ENCODE peak calls at places on chromosome 5, in four cellular contexts. C, Q, I and A are unnamed samples.
A peak's percentile ranks its signal among the peaks of the same experiment; 100 is the strongest.

GRCh38 chr5:178998441-178998840 is 3.3 kb upstream of the GRM6 start:
- DNase-seq in I (no peak), Q (no peak), C (peak; percentile 25), A (no peak)

GRCh38 chr5:154368041-154368800 is 77.6 kb upstream of the SAP30L start:
- DNase-seq in I (peak; percentile 89), C (no peak), Q (no peak), A (no peak)

GRCh38 chr5:154811653-154812465 is 38.5 kb downstream of the FAXDC2 start:
- DNase-seq in I (peak; percentile 76), C (no peak), Q (peak; percentile 62), A (peak; percentile 65)

GRCh38 chr5:109200221-109200620 is 209.6 kb downstream of the PJA2 start:
- DNase-seq in Q (no peak), C (no peak), I (no peak), A (no peak)

GRCh38 chr5:65480306-65480865 is 1.3 kb downstream of the ADAMTS6 start:
- DNase-seq in C (no peak), I (no peak), Q (peak; percentile 76), A (peak; percentile 72)

GRCh38 chr5:67133217-67133616 is 63.4 kb downstream of the CD180 start:
- DNase-seq in I (no peak), Q (no peak), C (no peak), A (no peak)

GRCh38 chr5:22431406-22431805 is 421.7 kb downstream of the CDH12 start:
- DNase-seq in Q (no peak), I (no peak), C (no peak), A (no peak)

GRCh38 chr5:55935371-55935770 is 59.4 kb downstream of the IL6ST start:
- DNase-seq in C (no peak), I (no peak), Q (no peak), A (no peak)

GRCh38 chr5:75021229-75021628 is 31.1 kb downstream of the GCNT4 start:
- DNase-seq in Q (no peak), I (no peak), C (no peak), A (no peak)

GRCh38 chr5:115372121-115372520 is 75.7 kb upstream of the CCDC112 start:
- DNase-seq in I (no peak), C (no peak), Q (no peak), A (no peak)

GRCh38 chr5:172412724-172413260 is 41.5 kb downstream of the SH3PXD2B start:
- DNase-seq in I (no peak), Q (peak; percentile 68), C (peak; percentile 78), A (peak; percentile 58)

GRCh38 chr5:83440826-83441225 is 30.7 kb upstream of the VCAN start:
- DNase-seq in C (no peak), I (no peak), Q (no peak), A (no peak)

GRCh38 chr5:80935811-80936385 is 24.3 kb upstream of the RASGRF2 start:
- DNase-seq in C (no peak), Q (no peak), I (no peak), A (no peak)

GRCh38 chr5:612498-613424 is 621 bp downstream of the CEP72 start:
- DNase-seq in I (peak; percentile 40), Q (peak; percentile 19), C (no peak), A (peak; percentile 20)

GRCh38 chr5:147391781-147392180 is 118.1 kb downstream of the DPYSL3 start:
- DNase-seq in Q (peak; percentile 48), C (no peak), I (peak; percentile 48), A (peak; percentile 30)

GRCh38 chr5:115575167-115576070 is 26.9 kb downstream of the TICAM2 start:
- DNase-seq in Q (no peak), C (no peak), I (no peak), A (no peak)

GRCh38 chr5:57550132-57550531 is 67.5 kb upstream of the ACTBL2 start:
- DNase-seq in Q (no peak), C (peak; percentile 20), I (no peak), A (no peak)

GRCh38 chr5:52989781-52990530 is 804 bp downstream of the ITGA2 start:
- DNase-seq in C (peak; percentile 55), I (peak; percentile 31), Q (peak; percentile 56), A (peak; percentile 34)

GRCh38 chr5:52987711-52988329 is 1.3 kb upstream of the ITGA2 start:
- DNase-seq in Q (no peak), I (peak; percentile 32), C (no peak), A (no peak)

GRCh38 chr5:52988335-52989024 is 672 bp upstream of the ITGA2 start:
- DNase-seq in I (peak; percentile 10), C (no peak), Q (no peak), A (no peak)

GRCh38 chr5:52990531-52990925 is 1.4 kb downstream of the ITGA2 start:
- DNase-seq in I (no peak), Q (no peak), C (no peak), A (no peak)

DNA sequence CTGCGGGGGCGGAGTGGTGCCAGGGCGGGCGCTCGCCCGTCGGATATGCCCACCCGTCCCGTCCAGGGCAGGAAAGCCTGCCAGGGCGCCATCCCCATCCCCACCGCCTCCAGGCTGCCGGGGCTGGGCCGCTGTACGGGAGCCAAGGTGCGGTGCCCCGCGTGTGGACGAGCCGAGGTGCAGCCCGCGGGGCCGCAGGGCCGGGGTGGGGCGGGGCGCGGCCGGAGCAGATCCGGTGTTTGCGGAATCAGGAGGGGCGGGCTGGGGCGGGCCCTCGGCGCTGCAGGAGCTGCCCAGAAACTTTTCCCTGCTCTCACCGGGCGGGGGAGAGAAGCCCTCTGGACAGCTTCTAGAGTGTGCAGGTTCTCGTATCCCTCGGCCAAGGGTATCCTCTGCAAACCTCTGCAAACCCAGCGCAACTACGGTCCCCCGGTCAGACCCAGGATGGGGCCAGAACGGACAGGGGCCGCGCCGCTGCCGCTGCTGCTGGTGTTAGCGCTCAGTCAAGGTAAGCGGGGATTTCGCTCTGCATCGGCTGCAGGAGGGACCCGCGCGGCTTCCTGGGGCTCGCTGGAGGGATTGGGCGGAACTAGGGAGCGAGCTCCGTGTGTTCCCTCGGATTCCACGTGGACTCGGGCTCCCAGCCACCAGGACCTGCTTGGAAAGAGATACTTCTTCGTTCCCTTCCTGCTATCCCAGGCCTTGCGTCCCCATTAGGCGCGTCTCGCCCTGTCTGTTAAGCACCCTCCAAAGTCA is at the start of gene ITGA2:
- DNase-seq in C (peak; percentile 92), Q (peak; percentile 81), I (peak; percentile 72), A (peak; percentile 61)
- H3K4me1 ChIP-seq in C (peaks cover 12% of the 10 kb centered on the region), Q (peaks cover 11% of the 10 kb centered on the region), I (peaks cover 29% of the 10 kb centered on the region), A (peaks cover 21% of the 10 kb centered on the region)

GRCh38 chr5:141691286-141691866 is 9.3 kb upstream of the ARAP3 start:
- DNase-seq in I (no peak), C (no peak), Q (no peak), A (no peak)
- TF ChIP-seq EP300 in I (no peak), C (no peak), Q (no peak), A (no peak)

GRCh38 chr5:139651863-139652787 is 4.0 kb downstream of the CXXC5 start:
- DNase-seq in C (peak; percentile 92), I (peak; percentile 88), Q (peak; percentile 87), A (peak; percentile 86)
- H3K4me3 ChIP-seq in C (peak overlapping the region; percentile 13), I (peak overlapping the region; percentile 16), Q (no peak overlapping the region), A (peak overlapping the region; percentile 95)

GRCh38 chr5:133696782-133697507 is 84.6 kb upstream of the FSTL4 start:
- DNase-seq in Q (no peak), I (no peak), C (no peak), A (no peak)

GRCh38 chr5:133696006-133696584 is 83.8 kb upstream of the FSTL4 start:
- DNase-seq in C (no peak), I (no peak), Q (no peak), A (no peak)

GRCh38 chr5:133698259-133698554 is 85.9 kb upstream of the FSTL4 start:
- DNase-seq in I (no peak), C (no peak), Q (no peak), A (no peak)

GRCh38 chr5:133698646-133699526 is 86.5 kb upstream of the FSTL4 start:
- DNase-seq in I (no peak), C (no peak), Q (no peak), A (no peak)

DNA sequence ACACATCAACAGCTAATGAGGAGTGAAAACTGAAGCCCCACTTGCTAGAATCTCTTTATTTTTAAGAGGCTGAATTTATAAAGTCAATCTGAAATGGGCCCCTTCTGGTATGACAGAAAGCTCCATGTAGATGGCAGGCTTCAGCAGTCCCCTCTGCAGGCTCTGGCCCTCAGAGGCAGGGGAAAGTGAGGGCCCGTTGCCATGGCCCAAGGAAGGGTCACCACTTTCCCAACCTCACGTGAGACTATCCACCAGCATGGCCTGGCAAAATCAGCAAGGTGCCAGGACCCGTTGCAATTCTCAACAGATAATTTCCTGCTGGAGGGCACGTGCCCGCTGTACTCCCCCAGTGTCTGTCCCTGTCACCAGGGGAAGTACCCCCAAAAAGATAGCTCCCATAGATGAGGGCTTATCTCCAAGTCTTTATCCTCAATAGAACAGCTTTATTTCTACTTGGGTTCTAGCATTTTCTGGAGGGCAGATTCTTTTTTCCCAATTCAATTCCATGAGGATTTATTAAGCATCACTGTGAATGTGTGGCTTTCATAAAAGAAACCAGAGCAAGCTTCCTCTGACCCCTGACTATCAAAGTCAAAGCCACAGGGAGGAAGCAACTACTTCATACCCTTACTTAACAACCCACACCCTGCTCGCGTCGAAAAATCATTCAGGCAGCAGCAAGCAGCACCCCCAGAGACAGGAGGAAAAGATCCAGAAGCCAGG is 85.4 kb upstream of the FSTL4 start:
- DNase-seq in Q (no peak), C (no peak), I (no peak), A (peak; percentile 14)
- H3K4me1 ChIP-seq in Q (no peaks in the 10 kb centered on the region), C (no peaks in the 10 kb centered on the region), I (peaks cover under 1% of the 10 kb centered on the region), A (no peaks in the 10 kb centered on the region)